ENCODE peak calls at places on chromosomes 4 and X, in ten cellular contexts. One of them, this sample, is unnamed. For H3K27me3, the result is how much of the 10 kb centered on the place peaks cover.

GRCh38 chrX:153511784-153512500 is 5.5 kb upstream of the ATP2B3 start:
- DNase-seq in HL-60: no peak
- DNase-seq in colonic mucosa: no peak
- DNase-seq in left ventricle myocardium inferior: no peak
- DNase-seq in pancreas: no peak
- DNase-seq in ovary: no peak
- DNase-seq in CD8-positive, alpha-beta T cell: no peak
- DNase-seq in GM06990: no peak
- DNase-seq in IMR-90: no peak
- DNase-seq in BJ: no peak
- DNase-seq in this sample: no peak

GRCh38 chr4:183348136-183348535 is 25.9 kb upstream of the CLDN24 start:
- DNase-seq in left ventricle myocardium inferior: no peak
- DNase-seq in BJ: no peak
- DNase-seq in pancreas: no peak
- DNase-seq in CD8-positive, alpha-beta T cell: no peak
- DNase-seq in ovary: no peak
- DNase-seq in colonic mucosa: no peak
- DNase-seq in IMR-90: no peak
- DNase-seq in HL-60: no peak
- DNase-seq in GM06990: no peak
- DNase-seq in this sample: no peak

GRCh38 chr4:177016541-177017141 is 223.9 kb upstream of the VEGFC start:
- DNase-seq in colonic mucosa: no peak
- DNase-seq in HL-60: no peak
- DNase-seq in IMR-90: peak
- DNase-seq in CD8-positive, alpha-beta T cell: no peak
- DNase-seq in left ventricle myocardium inferior: no peak
- DNase-seq in BJ: peak
- DNase-seq in ovary: no peak
- DNase-seq in pancreas: no peak
- DNase-seq in GM06990: no peak
- DNase-seq in this sample: peak

GRCh38 chrX:151543706-151544105 is 19.8 kb upstream of the PASD1 start:
- DNase-seq in IMR-90: no peak
- DNase-seq in GM06990: no peak
- DNase-seq in HL-60: no peak
- DNase-seq in ovary: no peak
- DNase-seq in left ventricle myocardium inferior: no peak
- DNase-seq in colonic mucosa: no peak
- DNase-seq in pancreas: no peak
- DNase-seq in CD8-positive, alpha-beta T cell: no peak
- DNase-seq in BJ: no peak
- DNase-seq in this sample: peak

GRCh38 chr4:36676139-36677050 is 395.0 kb downstream of the DTHD1 start:
- DNase-seq in HL-60: no peak
- DNase-seq in left ventricle myocardium inferior: no peak
- DNase-seq in colonic mucosa: no peak
- DNase-seq in BJ: no peak
- DNase-seq in GM06990: no peak
- DNase-seq in CD8-positive, alpha-beta T cell: no peak
- DNase-seq in pancreas: no peak
- DNase-seq in IMR-90: no peak
- DNase-seq in ovary: no peak
- DNase-seq in this sample: peak

GRCh38 chrX:43703211-43703791 is 47.2 kb downstream of the MAOA start:
- DNase-seq in CD8-positive, alpha-beta T cell: no peak
- DNase-seq in HL-60: no peak
- DNase-seq in pancreas: no peak
- DNase-seq in IMR-90: peak
- DNase-seq in GM06990: no peak
- DNase-seq in left ventricle myocardium inferior: no peak
- DNase-seq in ovary: no peak
- DNase-seq in BJ: peak
- DNase-seq in colonic mucosa: peak
- DNase-seq in this sample: peak

GRCh38 chr4:66014146-66014765 is 344.0 kb upstream of the EPHA5 start:
- DNase-seq in HL-60: no peak
- DNase-seq in pancreas: no peak
- DNase-seq in left ventricle myocardium inferior: no peak
- DNase-seq in ovary: no peak
- DNase-seq in GM06990: no peak
- DNase-seq in IMR-90: no peak
- DNase-seq in BJ: no peak
- DNase-seq in CD8-positive, alpha-beta T cell: no peak
- DNase-seq in colonic mucosa: no peak
- DNase-seq in this sample: no peak

GRCh38 chrX:50747471-50747900 is 66.5 kb downstream of the SHROOM4 start:
- DNase-seq in HL-60: peak
- DNase-seq in BJ: peak
- DNase-seq in pancreas: no peak
- DNase-seq in IMR-90: peak
- DNase-seq in GM06990: no peak
- DNase-seq in ovary: no peak
- DNase-seq in colonic mucosa: no peak
- DNase-seq in CD8-positive, alpha-beta T cell: no peak
- DNase-seq in left ventricle myocardium inferior: no peak
- DNase-seq in this sample: no peak

GRCh38 chr4:60865238-60865637 is 334.9 kb upstream of the ADGRL3 start:
- DNase-seq in colonic mucosa: no peak
- DNase-seq in ovary: no peak
- DNase-seq in HL-60: no peak
- DNase-seq in left ventricle myocardium inferior: no peak
- DNase-seq in GM06990: no peak
- DNase-seq in BJ: no peak
- DNase-seq in pancreas: no peak
- DNase-seq in CD8-positive, alpha-beta T cell: no peak
- DNase-seq in IMR-90: no peak
- DNase-seq in this sample: no peak

GRCh38 chr4:86965019-86965976 is 30.5 kb downstream of the AFF1 start:
- DNase-seq in colonic mucosa: no peak
- DNase-seq in BJ: no peak
- DNase-seq in ovary: no peak
- DNase-seq in IMR-90: no peak
- DNase-seq in left ventricle myocardium inferior: no peak
- DNase-seq in GM06990: peak
- DNase-seq in CD8-positive, alpha-beta T cell: no peak
- DNase-seq in pancreas: no peak
- DNase-seq in HL-60: no peak
- DNase-seq in this sample: no peak

GRCh38 chr4:17577660-17578481 is 873 bp downstream of the LAP3 start:
- DNase-seq in ovary: peak
- DNase-seq in left ventricle myocardium inferior: peak
- DNase-seq in CD8-positive, alpha-beta T cell: no peak
- DNase-seq in GM06990: peak
- DNase-seq in IMR-90: peak
- DNase-seq in colonic mucosa: peak
- DNase-seq in HL-60: peak
- DNase-seq in BJ: no peak
- DNase-seq in pancreas: peak
- DNase-seq in this sample: peak

GRCh38 chr4:1684756-1685603 is 867 bp upstream of the FAM53A start:
- DNase-seq in ovary: peak
- DNase-seq in colonic mucosa: peak
- DNase-seq in BJ: no peak
- DNase-seq in IMR-90: no peak
- DNase-seq in pancreas: peak
- DNase-seq in GM06990: peak
- DNase-seq in left ventricle myocardium inferior: no peak
- DNase-seq in CD8-positive, alpha-beta T cell: no peak
- DNase-seq in HL-60: no peak
- DNase-seq in this sample: no peak

GRCh38 chrX:55167124-55167523 is 53.0 kb upstream of the PAGE5 start:
- DNase-seq in left ventricle myocardium inferior: no peak
- DNase-seq in IMR-90: no peak
- DNase-seq in pancreas: no peak
- DNase-seq in BJ: no peak
- DNase-seq in HL-60: no peak
- DNase-seq in CD8-positive, alpha-beta T cell: no peak
- DNase-seq in ovary: no peak
- DNase-seq in GM06990: no peak
- DNase-seq in colonic mucosa: no peak
- DNase-seq in this sample: peak

GRCh38 chr4:155371432-155372043 is 5.2 kb downstream of the MAP9 start:
- DNase-seq in GM06990: no peak
- DNase-seq in ovary: no peak
- DNase-seq in BJ: no peak
- DNase-seq in colonic mucosa: no peak
- DNase-seq in pancreas: no peak
- DNase-seq in CD8-positive, alpha-beta T cell: no peak
- DNase-seq in left ventricle myocardium inferior: no peak
- DNase-seq in IMR-90: peak
- DNase-seq in HL-60: no peak
- DNase-seq in this sample: peak

GRCh38 chrX:111005151-111005550 is 90.8 kb upstream of the PAK3 start:
- DNase-seq in BJ: no peak
- DNase-seq in pancreas: no peak
- DNase-seq in colonic mucosa: no peak
- DNase-seq in left ventricle myocardium inferior: no peak
- DNase-seq in IMR-90: no peak
- DNase-seq in CD8-positive, alpha-beta T cell: no peak
- DNase-seq in GM06990: no peak
- DNase-seq in HL-60: no peak
- DNase-seq in ovary: no peak
- DNase-seq in this sample: no peak

GRCh38 chr4:99690990-99691389 is 33.4 kb upstream of the C4orf54 start:
- DNase-seq in BJ: no peak
- DNase-seq in CD8-positive, alpha-beta T cell: no peak
- DNase-seq in colonic mucosa: no peak
- DNase-seq in GM06990: no peak
- DNase-seq in IMR-90: no peak
- DNase-seq in ovary: no peak
- DNase-seq in pancreas: no peak
- DNase-seq in left ventricle myocardium inferior: no peak
- DNase-seq in HL-60: no peak
- DNase-seq in this sample: no peak
- H3K4me3 ChIP-seq in BJ: no peak
- H3K4me3 ChIP-seq in CD8-positive, alpha-beta T cell: no peak
- H3K4me3 ChIP-seq in colonic mucosa: no peak
- H3K4me3 ChIP-seq in GM06990: no peak
- H3K4me3 ChIP-seq in IMR-90: no peak
- H3K4me3 ChIP-seq in ovary: no peak
- H3K4me3 ChIP-seq in pancreas: no peak
- H3K4me3 ChIP-seq in left ventricle myocardium inferior: no peak
- H3K4me3 ChIP-seq in HL-60: no peak
- H3K4me3 ChIP-seq in this sample: no peak

GRCh38 chr4:188329526-188329925 is 190.3 kb downstream of the TRIML1 start:
- DNase-seq in colonic mucosa: no peak
- DNase-seq in CD8-positive, alpha-beta T cell: no peak
- DNase-seq in ovary: no peak
- DNase-seq in pancreas: no peak
- DNase-seq in GM06990: no peak
- DNase-seq in IMR-90: no peak
- DNase-seq in HL-60: no peak
- DNase-seq in left ventricle myocardium inferior: no peak
- DNase-seq in BJ: no peak
- DNase-seq in this sample: no peak

GRCh38 chr4:188332265-188332664 is 193.0 kb downstream of the TRIML1 start:
- DNase-seq in pancreas: no peak
- DNase-seq in IMR-90: no peak
- DNase-seq in BJ: no peak
- DNase-seq in GM06990: no peak
- DNase-seq in left ventricle myocardium inferior: no peak
- DNase-seq in CD8-positive, alpha-beta T cell: no peak
- DNase-seq in ovary: no peak
- DNase-seq in HL-60: no peak
- DNase-seq in colonic mucosa: no peak
- DNase-seq in this sample: no peak

GRCh38 chr4:188328966-188329365 is 189.7 kb downstream of the TRIML1 start:
- DNase-seq in HL-60: no peak
- DNase-seq in colonic mucosa: no peak
- DNase-seq in left ventricle myocardium inferior: no peak
- DNase-seq in BJ: no peak
- DNase-seq in CD8-positive, alpha-beta T cell: no peak
- DNase-seq in pancreas: no peak
- DNase-seq in IMR-90: no peak
- DNase-seq in ovary: no peak
- DNase-seq in GM06990: no peak
- DNase-seq in this sample: no peak
- TF ChIP-seq CTCF in HL-60: no peak
- TF ChIP-seq CTCF in colonic mucosa: no peak
- TF ChIP-seq CTCF in left ventricle myocardium inferior: no peak
- TF ChIP-seq CTCF in BJ: no peak
- TF ChIP-seq CTCF in CD8-positive, alpha-beta T cell: no peak
- TF ChIP-seq CTCF in pancreas: no peak
- TF ChIP-seq CTCF in IMR-90: no peak
- TF ChIP-seq CTCF in ovary: no peak
- TF ChIP-seq CTCF in GM06990: no peak
- TF ChIP-seq CTCF in this sample: no peak

DNA sequence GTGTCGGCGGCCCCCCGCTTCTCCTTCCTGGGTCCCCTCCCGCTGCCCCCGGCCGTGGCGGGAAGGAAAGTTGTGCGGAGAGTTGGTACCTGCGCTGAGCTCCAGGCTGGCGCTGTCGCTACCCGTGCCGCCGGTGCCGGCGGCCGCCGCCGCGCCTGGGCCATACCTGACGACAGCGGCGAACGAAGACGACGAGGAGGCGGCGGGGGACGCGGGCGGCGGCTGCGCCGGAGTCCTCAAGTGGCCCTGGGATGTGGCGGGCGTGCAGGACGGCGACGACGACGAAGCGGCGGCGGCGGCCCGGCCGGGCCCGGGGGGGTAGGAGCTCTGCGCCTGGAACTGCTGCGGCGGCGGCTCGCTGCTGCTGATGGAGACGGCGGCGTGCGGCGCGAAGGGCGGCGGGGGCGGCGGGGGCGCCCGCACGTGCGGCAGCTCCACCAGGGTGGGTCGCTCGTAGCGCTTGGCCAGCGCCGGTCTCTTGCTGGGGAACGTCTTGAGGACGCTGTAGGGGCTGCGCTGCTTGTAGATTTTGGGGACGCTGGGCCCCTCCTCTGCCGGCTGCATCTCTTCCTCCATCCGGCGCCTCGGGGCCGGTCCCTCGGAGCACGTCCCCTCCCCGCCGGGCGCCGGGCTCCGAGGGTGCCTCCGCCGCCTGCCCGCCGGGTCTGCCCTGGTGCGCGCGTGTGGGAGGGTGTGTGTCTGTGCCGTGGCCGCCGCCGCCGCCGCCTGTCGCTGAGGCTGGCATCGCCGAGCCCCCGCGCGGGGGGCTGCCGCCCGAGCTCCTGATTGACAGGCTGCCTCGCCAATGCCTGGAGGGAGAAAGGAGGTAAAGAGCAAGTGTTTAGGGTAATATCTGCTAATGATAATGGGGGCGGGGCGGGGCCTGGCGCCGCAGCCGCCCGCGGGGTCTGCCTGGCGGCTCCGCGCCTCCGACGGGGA is 618 bp downstream of the BEND4 start:
- DNase-seq in IMR-90: no peak
- DNase-seq in CD8-positive, alpha-beta T cell: no peak
- DNase-seq in ovary: no peak
- DNase-seq in pancreas: no peak
- DNase-seq in left ventricle myocardium inferior: no peak
- DNase-seq in HL-60: no peak
- DNase-seq in BJ: no peak
- DNase-seq in colonic mucosa: peak
- DNase-seq in GM06990: peak
- DNase-seq in this sample: no peak
- H3K27me3 ChIP-seq in IMR-90: under half
- H3K27me3 ChIP-seq in CD8-positive, alpha-beta T cell: under half
- H3K27me3 ChIP-seq in ovary: under half
- H3K27me3 ChIP-seq in pancreas: under half
- H3K27me3 ChIP-seq in left ventricle myocardium inferior: half or more
- H3K27me3 ChIP-seq in HL-60: under half
- H3K27me3 ChIP-seq in BJ: under half
- H3K27me3 ChIP-seq in colonic mucosa: under half
- H3K27me3 ChIP-seq in GM06990: under half
- H3K27me3 ChIP-seq in this sample: under half

GRCh38 chr4:82043081-82043808 is 330.5 kb downstream of the HNRNPD start:
- DNase-seq in left ventricle myocardium inferior: no peak
- DNase-seq in CD8-positive, alpha-beta T cell: no peak
- DNase-seq in BJ: no peak
- DNase-seq in IMR-90: no peak
- DNase-seq in ovary: no peak
- DNase-seq in colonic mucosa: peak
- DNase-seq in pancreas: peak
- DNase-seq in GM06990: no peak
- DNase-seq in HL-60: no peak
- DNase-seq in this sample: peak
- H3K4me3 ChIP-seq in left ventricle myocardium inferior: peak
- H3K4me3 ChIP-seq in CD8-positive, alpha-beta T cell: no peak
- H3K4me3 ChIP-seq in BJ: no peak
- H3K4me3 ChIP-seq in IMR-90: no peak
- H3K4me3 ChIP-seq in ovary: no peak
- H3K4me3 ChIP-seq in colonic mucosa: no peak
- H3K4me3 ChIP-seq in pancreas: no peak
- H3K4me3 ChIP-seq in GM06990: no peak
- H3K4me3 ChIP-seq in HL-60: no peak
- H3K4me3 ChIP-seq in this sample: peak